ENCODE peak calls at places on chromosomes 1 and 21, in nine cellular contexts. Z is mammary epithelial cell, K is fibroblast of pulmonary artery, F is psoas muscle, J is GM23338, C is AG10803, D is uterus, X is fibroblast of lung, R is BJ. A is an unnamed sample.

GRCh38 chr1:198575715-198576641 is 35.5 kb upstream of the ATP6V1G3 start:
- DNase-seq in Z (peak), K (no peak), F (no peak), J (no peak), C (no peak), D (no peak), X (no peak), R (no peak), A (no peak)

GRCh38 chr1:150234647-150235435 is 1.1 kb downstream of the ANP32E start:
- DNase-seq in Z (peak), K (peak), F (peak), J (peak), C (peak), D (peak), X (peak), R (no peak), A (no peak)

GRCh38 chr1:154842635-154843034 is 27.4 kb downstream of the KCNN3 start:
- DNase-seq in Z (no peak), K (no peak), F (no peak), J (no peak), C (no peak), D (no peak), X (no peak), R (no peak), A (no peak)

GRCh38 chr1:77459881-77460280 is 178.1 kb downstream of the AK5 start:
- DNase-seq in Z (no peak), K (peak), F (no peak), J (no peak), C (no peak), D (no peak), X (no peak), R (no peak), A (no peak)

GRCh38 chr1:53316058-53316741 is 11.7 kb downstream of the LRP8 start:
- DNase-seq in Z (no peak), K (no peak), F (no peak), J (peak), C (no peak), D (no peak), X (no peak), R (no peak), A (no peak)

GRCh38 chr21:42761776-42762335 is 108.4 kb downstream of the PDE9A start:
- DNase-seq in Z (no peak), K (no peak), F (no peak), J (no peak), C (no peak), D (no peak), X (no peak), R (no peak), A (no peak)

GRCh38 chr21:15514073-15514946 is 215.5 kb upstream of the USP25 start:
- DNase-seq in Z (no peak), K (no peak), F (no peak), J (no peak), C (no peak), D (no peak), X (no peak), R (no peak), A (no peak)

GRCh38 chr1:42340093-42340492 is 5.1 kb upstream of the FOXJ3 start:
- DNase-seq in Z (peak), K (no peak), F (no peak), J (peak), C (no peak), D (no peak), X (no peak), R (no peak), A (no peak)

GRCh38 chr1:39136635-39137034 is 67.9 kb upstream of the MACF1 start:
- DNase-seq in Z (no peak), K (no peak), F (no peak), J (no peak), C (no peak), D (no peak), X (peak), R (no peak), A (no peak)

GRCh38 chr1:144551107-144551542 is 41.6 kb upstream of the PPIAL4F start:
- DNase-seq in Z (no peak), K (no peak), F (no peak), J (peak), C (no peak), D (no peak), X (no peak), R (no peak), A (no peak)

GRCh38 chr1:162136760-162137537 is 67.5 kb downstream of the NOS1AP start:
- DNase-seq in Z (peak), K (peak), F (no peak), J (peak), C (peak), D (no peak), X (peak), R (peak), A (peak)

GRCh38 chr1:222546548-222547259 is 1.2 kb downstream of the HHIPL2 start:
- DNase-seq in Z (peak), K (peak), F (no peak), J (no peak), C (peak), D (no peak), X (peak), R (peak), A (peak)

GRCh38 chr1:154730251-154730650 is 122.3 kb upstream of the ADAR start:
- DNase-seq in Z (peak), K (peak), F (no peak), J (peak), C (peak), D (no peak), X (no peak), R (no peak), A (no peak)

GRCh38 chr1:207805841-207806421 is 54.1 kb downstream of the CD46 start:
- DNase-seq in Z (peak), K (peak), F (peak), J (no peak), C (peak), D (peak), X (peak), R (peak), A (peak)

GRCh38 chr1:33424205-33424604 is 6.7 kb downstream of the PHC2 start:
- DNase-seq in Z (no peak), K (peak), F (no peak), J (peak), C (peak), D (no peak), X (peak), R (peak), A (peak)

GRCh38 chr21:31108969-31109368 is 70.7 kb upstream of the KRTAP19-8 start:
- DNase-seq in Z (no peak), K (peak), F (no peak), J (peak), C (peak), D (no peak), X (peak), R (no peak), A (no peak)

GRCh38 chr1:177315270-177315669 is 144.5 kb downstream of the BRINP2 start:
- DNase-seq in Z (peak), K (peak), F (no peak), J (no peak), C (no peak), D (no peak), X (no peak), R (no peak), A (no peak)

GRCh38 chr1:84247425-84248220 is 53.9 kb upstream of the SAMD13 start:
- DNase-seq in Z (peak), K (peak), F (no peak), J (no peak), C (peak), D (no peak), X (peak), R (no peak), A (no peak)

GRCh38 chr1:21042920-21043605 is 133.6 kb downstream of the EIF4G3 start:
- DNase-seq in Z (no peak), K (peak), F (no peak), J (no peak), C (peak), D (no peak), X (peak), R (peak), A (peak)

GRCh38 chr1:218426343-218426657 is 81.2 kb downstream of the TGFB2 start:
- DNase-seq in Z (peak), K (peak), F (no peak), J (no peak), C (peak), D (peak), X (peak), R (no peak), A (no peak)

GRCh38 chr1:54571803-54572202 is 23.8 kb downstream of the ACOT11 start:
- DNase-seq in Z (no peak), K (peak), F (no peak), J (peak), C (no peak), D (no peak), X (no peak), R (no peak), A (no peak)

DNA sequence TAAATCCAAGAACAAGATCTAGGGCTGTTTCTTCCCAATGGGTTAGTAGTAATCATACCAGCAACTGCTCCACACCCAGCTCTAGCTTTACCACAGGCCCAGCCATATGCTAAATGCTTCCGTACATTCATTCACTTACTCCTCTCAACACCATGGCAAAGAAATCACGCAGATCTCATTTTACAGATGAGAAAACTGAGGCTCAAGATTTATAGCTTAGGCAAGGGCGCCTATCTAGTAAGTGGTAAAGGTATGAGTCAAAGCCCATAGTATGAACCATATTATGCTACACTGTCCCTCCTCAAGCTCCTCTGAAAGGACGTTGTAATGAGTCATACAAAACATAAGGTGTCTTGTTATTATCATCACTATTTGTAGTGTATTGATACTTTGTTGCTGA is 82.2 kb downstream of the NIBAN1 start:
- DNase-seq in Z (peak), K (no peak), F (no peak), J (no peak), C (no peak), D (no peak), X (no peak), R (no peak), A (no peak)
- H3K4me3 ChIP-seq in Z (no peak), K (no peak), F (no peak), J (no peak), C (no peak), D (no peak), X (no peak), R (no peak), A (no peak)

GRCh38 chr1:27772071-27772470 is 948 bp upstream of the STX12 start:
- DNase-seq in Z (no peak), K (peak), F (no peak), J (peak), C (peak), D (no peak), X (peak), R (no peak), A (no peak)

GRCh38 chr1:27772581-27772931 is 463 bp upstream of the STX12 start:
- DNase-seq in Z (no peak), K (no peak), F (no peak), J (no peak), C (no peak), D (no peak), X (no peak), R (no peak), A (no peak)

GRCh38 chr1:27773732-27774445 is 870 bp downstream of the STX12 start:
- DNase-seq in Z (peak), K (peak), F (no peak), J (no peak), C (peak), D (no peak), X (peak), R (no peak), A (no peak)

GRCh38 chr1:27774654-27775053 is 1.6 kb downstream of the STX12 start:
- DNase-seq in Z (no peak), K (no peak), F (no peak), J (no peak), C (no peak), D (no peak), X (no peak), R (no peak), A (no peak)

DNA sequence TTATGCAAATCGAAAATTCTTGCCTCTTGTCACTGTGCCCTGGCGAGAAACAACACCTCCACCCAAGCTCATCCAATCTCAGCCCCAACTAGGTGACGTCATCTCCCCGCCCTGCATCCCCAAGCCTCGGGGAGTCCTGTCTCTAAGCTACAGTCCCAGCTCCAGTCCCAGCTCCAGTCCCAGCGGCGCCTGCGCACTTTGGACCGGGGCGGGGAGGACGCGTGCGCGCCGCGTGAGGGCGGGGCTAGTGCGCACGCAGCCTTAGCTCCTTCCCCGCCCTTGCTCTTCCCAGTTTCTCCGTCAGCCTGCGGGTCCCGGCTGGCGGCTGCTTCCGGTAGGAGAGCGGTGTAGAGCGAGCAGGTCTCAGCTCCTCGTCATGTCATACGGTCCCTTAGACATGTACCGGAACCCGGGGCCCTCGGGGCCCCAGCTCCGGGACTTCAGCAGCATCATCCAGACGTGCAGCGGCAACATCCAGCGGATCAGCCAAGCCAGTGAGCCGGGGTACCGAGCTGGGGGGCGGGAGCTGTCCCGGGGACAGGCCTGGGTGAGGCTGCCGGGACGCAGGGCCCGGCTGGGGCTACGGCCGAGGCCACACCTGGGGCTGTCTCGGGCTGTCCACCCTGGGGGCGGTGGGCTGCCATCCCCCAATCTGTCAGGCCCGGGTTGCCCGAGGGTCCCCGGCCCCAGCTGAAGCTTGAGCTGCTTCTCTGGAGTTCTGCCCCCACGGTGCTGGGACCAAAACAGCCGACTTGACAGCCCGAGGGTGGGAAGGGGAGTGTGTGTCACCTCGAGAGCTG is at the start of gene STX12:
- DNase-seq in Z (peak), K (peak), F (peak), J (peak), C (peak), D (peak), X (peak), R (peak), A (peak)
- TF ChIP-seq CTCF in Z (no peak), K (no peak), F (no peak), J (no peak), C (no peak), D (no peak), X (no peak), R (no peak), A (no peak)

GRCh38 chr1:246064891-246065290 is 442.2 kb downstream of the SMYD3 start:
- DNase-seq in Z (no peak), K (no peak), F (no peak), J (no peak), C (no peak), D (no peak), X (no peak), R (no peak), A (no peak)

GRCh38 chr1:246067432-246068021 is 439.6 kb downstream of the SMYD3 start:
- DNase-seq in Z (no peak), K (peak), F (no peak), J (no peak), C (peak), D (no peak), X (peak), R (peak), A (peak)

GRCh38 chr1:246065592-246065991 is 441.5 kb downstream of the SMYD3 start:
- DNase-seq in Z (no peak), K (no peak), F (no peak), J (peak), C (no peak), D (no peak), X (no peak), R (no peak), A (no peak)

GRCh38 chr1:246068113-246068512 is 439.0 kb downstream of the SMYD3 start:
- DNase-seq in Z (no peak), K (no peak), F (no peak), J (no peak), C (no peak), D (no peak), X (no peak), R (no peak), A (no peak)

GRCh38 chr1:246066553-246066952 is 440.5 kb downstream of the SMYD3 start:
- DNase-seq in Z (no peak), K (no peak), F (no peak), J (peak), C (no peak), D (no peak), X (no peak), R (no peak), A (no peak)
- H3K4me3 ChIP-seq in Z (no peak), K (no peak), F (no peak), J (peak), C (no peak), D (no peak), X (no peak), R (no peak), A (no peak)

GRCh38 chr1:165927169-165927568 is 99.8 kb downstream of the UCK2 start:
- DNase-seq in Z (no peak), K (no peak), F (no peak), J (no peak), C (no peak), D (no peak), X (no peak), R (no peak), A (no peak)
- TF ChIP-seq CTCF in Z (no peak), K (no peak), F (no peak), J (no peak), C (no peak), D (no peak), X (no peak), R (no peak), A (no peak)

GRCh38 chr1:9340864-9341263 is 48.2 kb downstream of the SPSB1 start:
- DNase-seq in Z (no peak), K (no peak), F (no peak), J (no peak), C (no peak), D (no peak), X (no peak), R (no peak), A (no peak)
- H3K4me3 ChIP-seq in Z (no peak), K (no peak), F (no peak), J (no peak), C (no peak), D (no peak), X (no peak), R (no peak), A (no peak)

GRCh38 chr1:9181990-9182783 is 52.4 kb upstream of the H6PD start:
- DNase-seq in Z (peak), K (peak), F (peak), J (peak), C (peak), D (no peak), X (peak), R (no peak), A (no peak)

GRCh38 chr1:9182784-9183257 is 51.8 kb upstream of the H6PD start:
- DNase-seq in Z (no peak), K (no peak), F (peak), J (peak), C (no peak), D (no peak), X (no peak), R (no peak), A (no peak)

GRCh38 chr1:9180077-9180819 is 51.3 kb upstream of the GPR157 start:
- DNase-seq in Z (peak), K (no peak), F (no peak), J (no peak), C (no peak), D (no peak), X (no peak), R (no peak), A (no peak)

GRCh38 chr1:9179450-9179849 is 50.5 kb upstream of the GPR157 start:
- DNase-seq in Z (no peak), K (no peak), F (no peak), J (no peak), C (no peak), D (no peak), X (no peak), R (no peak), A (no peak)

DNA sequence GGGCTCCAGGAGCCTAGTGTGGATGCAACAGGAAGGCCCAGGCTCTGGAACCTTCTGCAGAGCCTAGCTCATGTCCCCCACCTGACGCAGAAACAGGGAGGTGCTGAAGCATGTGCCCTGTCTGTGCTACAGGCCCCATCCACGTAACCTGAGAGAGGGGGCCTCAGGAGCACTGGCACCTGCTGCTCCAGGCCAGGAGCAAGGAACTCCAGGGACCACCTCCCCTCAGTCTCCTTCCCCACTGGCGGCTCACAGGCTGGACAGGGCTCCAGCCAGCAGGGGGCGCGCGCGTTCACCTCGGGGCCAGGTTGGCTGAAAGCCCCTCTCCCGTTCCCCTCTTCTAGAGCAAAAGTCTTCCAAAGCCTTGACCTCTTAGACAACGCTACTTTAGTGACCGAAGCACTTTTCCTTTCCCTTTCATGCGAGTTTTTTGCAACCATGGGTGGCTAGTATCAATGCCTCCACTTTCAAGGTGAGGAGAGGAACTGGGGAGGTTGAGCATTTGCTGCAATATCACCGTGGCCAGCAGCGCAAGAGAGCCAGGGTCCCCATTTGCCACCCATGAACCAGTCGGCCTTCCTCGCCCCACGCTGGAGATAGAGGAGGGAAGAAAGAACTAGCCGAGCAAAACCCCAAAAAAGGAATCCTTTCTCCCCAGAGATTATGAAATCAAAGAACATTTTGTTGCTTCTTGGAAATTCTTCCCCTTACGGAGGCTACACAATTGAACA is 52.4 kb upstream of the GPR157 start:
- DNase-seq in Z (peak), K (peak), F (peak), J (peak), C (peak), D (peak), X (peak), R (no peak), A (no peak)
- TF ChIP-seq CTCF in Z (peak), K (peak), F (peak), J (peak), C (peak), D (peak), X (peak), R (peak), A (peak)

DNA sequence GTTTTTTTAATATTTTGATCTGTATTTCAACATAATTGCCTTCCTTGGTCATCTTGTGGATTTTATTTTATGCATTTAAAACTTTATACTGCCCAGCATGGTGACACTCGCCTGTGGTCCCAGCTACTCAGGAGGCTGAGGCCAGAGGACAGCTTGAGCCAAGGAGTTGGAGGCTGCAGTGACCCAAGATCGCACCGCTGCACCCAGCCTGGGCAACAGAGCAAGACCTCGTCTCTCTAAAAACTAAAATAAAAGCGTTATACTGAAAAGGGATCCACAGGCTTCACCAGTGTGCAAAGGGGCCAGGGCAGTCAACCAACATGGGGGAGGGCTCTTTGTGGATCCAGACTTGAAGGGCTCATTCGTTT is 1.4 kb downstream of the NID1 start:
- DNase-seq in Z (no peak), K (no peak), F (no peak), J (no peak), C (no peak), D (no peak), X (no peak), R (no peak), A (no peak)
- H3K4me3 ChIP-seq in Z (peak), K (peak), F (peak), J (peak), C (peak), D (peak), X (peak), R (peak), A (peak)

A was measured in AG09309.